ENCODE peak calls at places on chromosomes 1 and 21, in four cellular contexts. One of them, this sample, is unnamed.

GRCh38 chr1:190439447-190439846 is 38.2 kb downstream of the BRINP3 start:
- DNase-seq in IMR-90: no peak
- DNase-seq in neuronal stem cell: no peak
- DNase-seq in GM23248: no peak
- DNase-seq in this sample: no peak

GRCh38 chr1:167683641-167684502 is 37.9 kb upstream of the MPZL1 start:
- DNase-seq in GM23248: peak
- DNase-seq in IMR-90: peak
- DNase-seq in neuronal stem cell: peak
- DNase-seq in this sample: no peak

GRCh38 chr1:192907545-192908243 is 98.9 kb downstream of the RGS2 start:
- DNase-seq in neuronal stem cell: no peak
- DNase-seq in IMR-90: peak
- DNase-seq in GM23248: peak
- DNase-seq in this sample: no peak

GRCh38 chr1:23558872-23559135 is 497 bp downstream of the ID3 start:
- DNase-seq in neuronal stem cell: no peak
- DNase-seq in GM23248: peak
- DNase-seq in IMR-90: no peak
- DNase-seq in this sample: no peak

GRCh38 chr1:58592521-58593134 is 15.6 kb upstream of the TACSTD2 start:
- DNase-seq in neuronal stem cell: no peak
- DNase-seq in GM23248: peak
- DNase-seq in IMR-90: peak
- DNase-seq in this sample: no peak

GRCh38 chr1:226406401-226406881 is 1.5 kb downstream of the PARP1 start:
- DNase-seq in GM23248: peak
- DNase-seq in IMR-90: peak
- DNase-seq in neuronal stem cell: no peak
- DNase-seq in this sample: no peak

GRCh38 chr1:246795906-246796694 is 71.9 kb downstream of the SCCPDH start:
- DNase-seq in GM23248: no peak
- DNase-seq in neuronal stem cell: no peak
- DNase-seq in IMR-90: no peak
- DNase-seq in this sample: no peak

GRCh38 chr1:44903261-44903660 is 60.2 kb upstream of the PTCH2 start:
- DNase-seq in GM23248: peak
- DNase-seq in neuronal stem cell: no peak
- DNase-seq in IMR-90: peak
- DNase-seq in this sample: no peak

GRCh38 chr1:116842654-116843053 is 67.1 kb upstream of the PTGFRN start:
- DNase-seq in neuronal stem cell: no peak
- DNase-seq in IMR-90: no peak
- DNase-seq in GM23248: peak
- DNase-seq in this sample: no peak

GRCh38 chr21:19640964-19641363 is 1237.4 kb upstream of the TMPRSS15 start:
- DNase-seq in IMR-90: no peak
- DNase-seq in GM23248: no peak
- DNase-seq in neuronal stem cell: no peak
- DNase-seq in this sample: no peak

GRCh38 chr1:239527046-239527693 is 140.8 kb downstream of the CHRM3 start:
- DNase-seq in neuronal stem cell: no peak
- DNase-seq in IMR-90: no peak
- DNase-seq in GM23248: no peak
- DNase-seq in this sample: no peak

GRCh38 chr1:84936116-84936810 is 43.3 kb upstream of the LPAR3 start:
- DNase-seq in neuronal stem cell: peak
- DNase-seq in IMR-90: peak
- DNase-seq in GM23248: peak
- DNase-seq in this sample: peak

GRCh38 chr21:34517491-34518245 is 5.7 kb upstream of the KCNE1 start:
- DNase-seq in GM23248: no peak
- DNase-seq in IMR-90: no peak
- DNase-seq in neuronal stem cell: no peak
- DNase-seq in this sample: no peak

GRCh38 chr21:43645414-43645891 is 13.8 kb downstream of the HSF2BP start:
- DNase-seq in GM23248: peak
- DNase-seq in IMR-90: peak
- DNase-seq in neuronal stem cell: peak
- DNase-seq in this sample: peak
- H3K9ac ChIP-seq in GM23248: peak
- H3K9ac ChIP-seq in IMR-90: peak
- H3K9ac ChIP-seq in neuronal stem cell: no peak
- H3K9ac ChIP-seq in this sample: peak

DNA sequence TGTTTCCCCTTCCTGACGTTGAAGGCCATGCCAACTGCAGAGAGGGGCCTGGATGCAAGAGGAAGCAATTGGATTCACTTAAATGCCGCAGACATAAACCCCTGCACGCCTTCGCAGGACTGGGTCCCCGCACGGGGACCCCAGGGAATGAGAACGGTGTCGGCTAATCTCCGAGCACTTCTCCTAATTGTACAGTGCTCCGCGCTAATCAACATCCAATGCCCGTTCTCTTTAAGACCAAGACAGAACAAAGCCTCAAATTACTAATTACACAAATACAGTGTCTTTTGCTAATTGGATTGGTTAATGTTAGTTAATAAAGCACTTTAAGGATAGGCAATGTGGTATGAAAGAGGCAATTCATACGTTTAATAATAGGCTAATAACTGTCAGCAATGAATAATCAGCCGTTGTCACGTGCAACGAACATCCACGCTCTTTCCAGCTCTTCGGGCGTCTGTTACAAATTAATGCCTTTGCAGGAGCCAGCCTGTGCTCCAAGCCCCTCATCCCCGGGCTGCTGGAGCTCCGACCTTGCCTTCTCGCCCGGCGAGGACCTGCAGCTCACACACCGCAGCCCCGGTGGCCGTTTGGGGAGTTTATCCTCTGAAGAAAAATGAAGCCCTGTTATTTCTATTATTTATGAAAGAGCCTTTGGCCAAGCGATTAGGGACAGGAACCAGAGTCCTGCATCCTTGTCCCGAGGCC is 157.8 kb downstream of the PRDM16 start:
- DNase-seq in GM23248: no peak
- DNase-seq in IMR-90: no peak
- DNase-seq in neuronal stem cell: no peak
- DNase-seq in this sample: no peak
- H3K9ac ChIP-seq in GM23248: no peak
- H3K9ac ChIP-seq in IMR-90: no peak
- H3K9ac ChIP-seq in neuronal stem cell: no peak
- H3K9ac ChIP-seq in this sample: no peak

GRCh38 chr21:42309753-42310213 is 5.4 kb downstream of the TFF3 start:
- DNase-seq in IMR-90: peak
- DNase-seq in GM23248: peak
- DNase-seq in neuronal stem cell: peak
- DNase-seq in this sample: peak
- H3K9ac ChIP-seq in IMR-90: no peak
- H3K9ac ChIP-seq in GM23248: no peak
- H3K9ac ChIP-seq in neuronal stem cell: no peak
- H3K9ac ChIP-seq in this sample: no peak

GRCh38 chr1:220182081-220182480 is 88.1 kb downstream of the IARS2 start:
- DNase-seq in GM23248: no peak
- DNase-seq in neuronal stem cell: no peak
- DNase-seq in IMR-90: no peak
- DNase-seq in this sample: no peak

GRCh38 chr1:220186752-220187151 is 85.5 kb downstream of the RAB3GAP2 start:
- DNase-seq in IMR-90: no peak
- DNase-seq in neuronal stem cell: no peak
- DNase-seq in GM23248: no peak
- DNase-seq in this sample: no peak

GRCh38 chr1:220184503-220184902 is 87.8 kb downstream of the RAB3GAP2 start:
- DNase-seq in IMR-90: peak
- DNase-seq in GM23248: no peak
- DNase-seq in neuronal stem cell: no peak
- DNase-seq in this sample: no peak

DNA sequence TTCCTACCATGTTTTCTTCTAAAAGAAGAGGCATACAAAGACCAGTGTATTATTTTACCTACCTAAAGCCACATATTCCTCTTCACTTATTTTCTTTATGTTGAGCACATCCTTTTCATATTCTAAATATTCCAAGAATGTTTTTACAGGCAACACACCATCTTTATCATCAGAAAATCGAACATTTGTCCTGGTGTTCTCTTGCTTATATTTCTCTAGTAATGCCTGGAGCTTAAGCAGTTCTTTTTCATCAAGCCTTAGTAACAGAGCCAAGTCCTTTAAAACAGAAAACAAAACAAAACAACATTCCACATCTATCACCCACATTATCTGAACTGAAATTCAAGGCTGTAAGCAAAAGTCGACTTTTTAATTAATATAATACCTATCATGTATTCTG is 88.7 kb downstream of the IARS2 start:
- DNase-seq in GM23248: no peak
- DNase-seq in neuronal stem cell: no peak
- DNase-seq in IMR-90: peak
- DNase-seq in this sample: no peak
- H3K9ac ChIP-seq in GM23248: no peak
- H3K9ac ChIP-seq in neuronal stem cell: no peak
- H3K9ac ChIP-seq in IMR-90: no peak
- H3K9ac ChIP-seq in this sample: no peak

GRCh38 chr1:38820860-38821259 is 38.7 kb downstream of the RRAGC start:
- DNase-seq in IMR-90: no peak
- DNase-seq in GM23248: no peak
- DNase-seq in neuronal stem cell: no peak
- DNase-seq in this sample: no peak

GRCh38 chr1:38817267-38817957 is 42.2 kb downstream of the RRAGC start:
- DNase-seq in GM23248: no peak
- DNase-seq in IMR-90: no peak
- DNase-seq in neuronal stem cell: no peak
- DNase-seq in this sample: no peak

GRCh38 chr1:38819516-38819915 is 40.1 kb downstream of the RRAGC start:
- DNase-seq in IMR-90: no peak
- DNase-seq in GM23248: no peak
- DNase-seq in neuronal stem cell: no peak
- DNase-seq in this sample: no peak

GRCh38 chr1:38817958-38818705 is 41.4 kb downstream of the RRAGC start:
- DNase-seq in neuronal stem cell: peak
- DNase-seq in GM23248: peak
- DNase-seq in IMR-90: no peak
- DNase-seq in this sample: no peak

DNA sequence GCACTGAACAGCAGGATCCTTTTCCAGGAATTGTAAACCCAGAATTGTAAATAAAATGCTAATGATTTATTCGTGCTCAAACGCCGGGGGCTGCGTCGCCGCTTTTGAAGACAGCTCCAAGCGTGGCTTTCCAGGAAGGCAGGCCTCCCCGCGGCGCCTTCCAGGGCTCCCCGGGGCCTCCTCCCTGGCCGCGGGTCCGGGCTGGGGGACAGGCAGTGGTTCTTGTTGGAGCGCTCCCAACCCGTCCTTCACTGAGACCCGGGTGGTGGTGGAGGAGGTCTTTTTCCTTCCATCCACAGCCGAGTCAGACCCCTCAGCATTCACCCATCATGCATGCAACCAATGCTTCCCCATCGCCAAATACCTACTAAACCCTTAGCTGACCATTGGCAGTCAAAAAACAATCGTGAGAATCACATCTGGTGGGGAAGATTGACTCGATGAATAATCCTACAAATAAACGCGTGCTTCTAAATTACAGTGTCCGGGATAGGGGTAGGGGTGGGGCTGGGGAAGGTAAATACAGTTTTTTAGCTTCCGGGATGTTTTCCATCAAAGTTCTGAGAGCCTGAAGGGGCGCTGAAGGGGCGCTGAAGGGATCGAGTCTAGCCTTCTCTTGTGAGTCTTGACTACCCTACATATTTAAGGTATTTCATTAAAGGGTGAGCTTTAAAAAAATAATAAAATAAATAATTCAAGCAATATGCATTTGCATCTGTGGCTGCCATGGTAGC is 40.7 kb downstream of the RRAGC start:
- DNase-seq in IMR-90: no peak
- DNase-seq in GM23248: no peak
- DNase-seq in neuronal stem cell: no peak
- DNase-seq in this sample: no peak
- H3K9ac ChIP-seq in IMR-90: no peak
- H3K9ac ChIP-seq in GM23248: no peak
- H3K9ac ChIP-seq in neuronal stem cell: peak
- H3K9ac ChIP-seq in this sample: no peak

GRCh38 chr1:27351541-27352107 is 9.8 kb downstream of the SYTL1 start:
- DNase-seq in GM23248: no peak
- DNase-seq in IMR-90: no peak
- DNase-seq in neuronal stem cell: no peak
- DNase-seq in this sample: no peak

GRCh38 chr1:27349784-27350672 is 8.2 kb downstream of the SYTL1 start:
- DNase-seq in IMR-90: peak
- DNase-seq in neuronal stem cell: peak
- DNase-seq in GM23248: peak
- DNase-seq in this sample: peak

GRCh38 chr1:27353166-27353565 is 11.3 kb downstream of the SYTL1 start:
- DNase-seq in GM23248: no peak
- DNase-seq in IMR-90: no peak
- DNase-seq in neuronal stem cell: no peak
- DNase-seq in this sample: no peak

GRCh38 chr1:27348861-27349783 is 7.3 kb downstream of the SYTL1 start:
- DNase-seq in GM23248: peak
- DNase-seq in neuronal stem cell: peak
- DNase-seq in IMR-90: no peak
- DNase-seq in this sample: peak

DNA sequence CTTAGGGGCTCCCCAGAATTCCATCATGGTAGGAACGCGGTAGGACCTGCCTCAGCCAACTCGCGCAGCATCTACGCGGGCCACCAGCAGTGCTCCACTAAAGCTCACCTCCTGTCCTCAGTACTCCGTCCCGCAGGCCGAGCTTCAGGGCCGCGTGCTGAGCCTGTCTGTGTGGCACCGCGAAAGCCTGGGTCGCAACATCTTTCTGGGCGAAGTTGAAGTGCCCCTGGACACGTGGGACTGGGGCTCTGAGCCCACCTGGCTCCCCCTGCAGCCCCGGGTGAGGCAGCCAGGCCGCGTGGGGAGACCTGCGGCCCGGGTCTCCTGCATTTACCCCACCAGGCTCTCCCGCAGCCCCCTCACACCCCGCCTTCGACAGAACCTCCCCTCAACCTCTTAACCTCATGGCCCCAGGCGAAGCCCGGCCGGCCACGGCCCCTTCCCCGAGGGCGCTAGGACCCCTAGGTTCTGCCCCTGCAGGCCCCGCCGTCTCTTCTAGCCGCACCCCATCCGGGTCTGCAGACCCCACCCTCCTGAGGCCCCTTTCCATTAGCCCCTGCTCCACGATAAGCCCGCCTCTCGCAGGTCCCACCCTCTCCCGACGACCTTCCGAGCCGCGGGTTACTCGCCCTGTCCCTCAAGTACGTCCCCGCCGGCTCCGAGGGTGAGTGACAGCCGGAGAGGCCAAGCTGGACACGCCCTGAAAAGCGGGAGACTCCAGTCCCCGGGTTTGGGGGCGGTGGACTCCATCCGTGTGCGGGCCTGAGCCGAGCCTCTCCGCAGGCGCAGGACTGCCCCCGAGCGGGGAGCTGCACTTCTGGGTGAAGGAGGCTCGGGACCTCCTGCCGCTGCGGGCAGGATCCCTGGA is 9.1 kb downstream of the SYTL1 start:
- DNase-seq in GM23248: peak
- DNase-seq in IMR-90: no peak
- DNase-seq in neuronal stem cell: peak
- DNase-seq in this sample: peak
- H3K9ac ChIP-seq in GM23248: no peak
- H3K9ac ChIP-seq in IMR-90: no peak
- H3K9ac ChIP-seq in neuronal stem cell: peak
- H3K9ac ChIP-seq in this sample: peak

This sample was measured in colonic mucosa.